ENCODE peak calls at places on chromosome 18, in nine cellular contexts. K is endodermal cell, X is GM06990, T is IMR-90, G is A549, Z is fibroblast of villous mesenchyme, R is GM10248, O is BE2C, F is mesothelial cell of epicardium. U is an unnamed sample.

GRCh38 chr18:58135806-58136331 is 91.8 kb downstream of the NEDD4L start:
- DNase-seq in K (peak), X (no peak), T (peak), G (peak), Z (peak), R (peak), O (peak), F (no peak), U (peak)

GRCh38 chr18:58337688-58338087 is 291.2 kb downstream of the ALPK2 start:
- DNase-seq in K (no peak), X (no peak), T (no peak), G (no peak), Z (peak), R (no peak), O (no peak), F (no peak), U (no peak)

GRCh38 chr18:39325973-39326372 is 1760.4 kb upstream of the CELF4 start:
- DNase-seq in K (no peak), X (no peak), T (no peak), G (no peak), Z (no peak), R (no peak), O (no peak), F (no peak), U (no peak)

GRCh38 chr18:2617974-2618373 is 37.6 kb upstream of the SMCHD1 start:
- DNase-seq in K (no peak), X (no peak), T (peak), G (no peak), Z (no peak), R (no peak), O (no peak), F (no peak), U (peak)

GRCh38 chr18:53553030-53553429 is 671.4 kb downstream of the MBD2 start:
- DNase-seq in K (no peak), X (no peak), T (no peak), G (no peak), Z (no peak), R (no peak), O (no peak), F (no peak), U (no peak)

GRCh38 chr18:9454061-9454703 is 21.1 kb upstream of the RALBP1 start:
- DNase-seq in K (no peak), X (no peak), T (peak), G (no peak), Z (no peak), R (no peak), O (no peak), F (no peak), U (peak)

GRCh38 chr18:59484796-59485328 is 125.8 kb upstream of the LMAN1 start:
- DNase-seq in K (no peak), X (no peak), T (peak), G (no peak), Z (peak), R (no peak), O (no peak), F (no peak), U (peak)

GRCh38 chr18:59096098-59096779 is 43.4 kb upstream of the SEC11C start:
- DNase-seq in K (peak), X (no peak), T (no peak), G (no peak), Z (no peak), R (no peak), O (no peak), F (no peak), U (no peak)

GRCh38 chr18:73980289-73980979 is 167.2 kb downstream of the FBXO15 start:
- DNase-seq in K (peak), X (no peak), T (peak), G (peak), Z (peak), R (no peak), O (peak), F (no peak), U (peak)

GRCh38 chr18:43596106-43596712 is 318.9 kb upstream of the SYT4 start:
- DNase-seq in K (no peak), X (no peak), T (peak), G (peak), Z (peak), R (peak), O (no peak), F (no peak), U (peak)

GRCh38 chr18:37393945-37394609 is 171.5 kb downstream of the CELF4 start:
- DNase-seq in K (peak), X (peak), T (peak), G (peak), Z (peak), R (peak), O (peak), F (peak), U (peak)

GRCh38 chr18:70321616-70322015 is 32.8 kb downstream of the SOCS6 start:
- DNase-seq in K (no peak), X (no peak), T (no peak), G (no peak), Z (no peak), R (no peak), O (no peak), F (no peak), U (no peak)

GRCh38 chr18:25503567-25504081 is 151.7 kb upstream of the ZNF521 start:
- DNase-seq in K (peak), X (no peak), T (peak), G (peak), Z (peak), R (no peak), O (no peak), F (no peak), U (peak)

GRCh38 chr18:72086421-72086820 is 457.7 kb downstream of the CBLN2 start:
- DNase-seq in K (no peak), X (no peak), T (no peak), G (peak), Z (peak), R (no peak), O (no peak), F (no peak), U (no peak)

GRCh38 chr18:3554091-3554601 is 104.2 kb downstream of the TGIF1 start:
- DNase-seq in K (peak), X (no peak), T (no peak), G (no peak), Z (peak), R (no peak), O (no peak), F (no peak), U (no peak)

GRCh38 chr18:51044928-51045587 is 15.0 kb downstream of the SMAD4 start:
- DNase-seq in K (no peak), X (no peak), T (no peak), G (no peak), Z (no peak), R (no peak), O (no peak), F (no peak), U (no peak)

DNA sequence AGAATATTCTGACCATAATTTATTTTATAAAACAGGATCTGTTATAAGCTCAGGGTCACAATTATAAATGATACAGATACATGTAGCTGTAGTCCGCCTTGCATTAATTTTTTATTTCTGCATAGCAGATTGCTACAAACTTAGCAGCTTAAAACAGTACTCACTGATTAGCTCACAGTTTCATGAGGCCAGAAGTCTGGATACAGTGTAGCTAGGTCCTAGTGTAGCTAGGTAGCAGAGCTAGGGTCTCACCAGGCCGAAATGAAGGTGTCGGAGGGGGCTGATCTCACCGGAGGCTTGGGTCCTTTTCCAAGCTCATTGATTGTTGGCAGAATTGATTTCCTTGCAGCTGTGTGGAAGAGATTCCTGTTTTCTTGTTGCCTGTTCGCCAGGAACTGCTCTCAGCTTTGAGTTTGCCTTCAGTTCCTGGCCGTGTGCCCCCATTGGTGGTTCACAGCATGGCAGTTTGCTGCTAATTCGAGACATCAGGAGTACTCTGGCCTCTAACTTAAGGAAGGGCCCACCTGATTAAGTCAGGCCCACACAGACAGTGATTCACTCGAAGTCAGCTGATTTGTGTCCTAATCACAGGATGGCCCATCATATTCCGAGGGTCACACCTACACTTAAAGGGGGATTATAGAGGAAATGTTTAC is 18.4 kb downstream of the NAPG start:
- DNase-seq in K (peak), X (no peak), T (no peak), G (no peak), Z (peak), R (no peak), O (no peak), F (no peak), U (no peak)
- TF ChIP-seq CTCF in K (peak), X (no peak), T (no peak), G (no peak), Z (no peak), R (no peak), O (no peak), F (no peak), U (no peak)

DNA sequence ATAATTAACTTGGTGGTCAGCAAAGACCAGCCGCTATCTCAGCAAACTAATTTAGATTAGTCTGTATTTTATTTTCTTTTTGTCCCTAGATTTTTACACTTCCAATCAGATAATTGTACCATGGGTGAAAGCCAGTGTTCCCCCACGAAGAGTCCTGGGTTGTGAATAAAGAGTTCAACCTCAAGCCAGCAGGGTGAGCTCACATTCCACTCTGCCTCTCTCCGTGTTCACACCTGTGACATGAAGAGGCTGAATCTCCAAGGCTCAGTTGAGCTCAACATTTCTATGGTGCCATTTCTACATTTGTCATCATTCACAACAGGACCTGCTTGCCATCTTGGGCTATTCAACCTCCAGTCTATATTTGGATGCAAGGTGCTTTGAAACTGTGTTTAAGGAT is 771.5 kb downstream of the GALR1 start:
- DNase-seq in K (peak), X (no peak), T (no peak), G (no peak), Z (no peak), R (no peak), O (no peak), F (no peak), U (no peak)
- TF ChIP-seq CTCF in K (peak), X (no peak), T (no peak), G (no peak), Z (no peak), R (no peak), O (no peak), F (no peak), U (no peak)

GRCh38 chr18:48887294-48887904 is 63.4 kb downstream of the SMAD7 start:
- DNase-seq in K (no peak), X (no peak), T (no peak), G (no peak), Z (no peak), R (no peak), O (no peak), F (peak), U (no peak)

GRCh38 chr18:48888681-48889080 is 62.1 kb downstream of the SMAD7 start:
- DNase-seq in K (no peak), X (no peak), T (no peak), G (no peak), Z (no peak), R (no peak), O (no peak), F (no peak), U (no peak)

GRCh38 chr18:48889115-48889941 is 61.4 kb downstream of the SMAD7 start:
- DNase-seq in K (peak), X (no peak), T (no peak), G (no peak), Z (peak), R (no peak), O (peak), F (peak), U (no peak)

GRCh38 chr18:48886520-48887293 is 64.1 kb downstream of the SMAD7 start:
- DNase-seq in K (peak), X (no peak), T (no peak), G (no peak), Z (no peak), R (no peak), O (no peak), F (no peak), U (no peak)

DNA sequence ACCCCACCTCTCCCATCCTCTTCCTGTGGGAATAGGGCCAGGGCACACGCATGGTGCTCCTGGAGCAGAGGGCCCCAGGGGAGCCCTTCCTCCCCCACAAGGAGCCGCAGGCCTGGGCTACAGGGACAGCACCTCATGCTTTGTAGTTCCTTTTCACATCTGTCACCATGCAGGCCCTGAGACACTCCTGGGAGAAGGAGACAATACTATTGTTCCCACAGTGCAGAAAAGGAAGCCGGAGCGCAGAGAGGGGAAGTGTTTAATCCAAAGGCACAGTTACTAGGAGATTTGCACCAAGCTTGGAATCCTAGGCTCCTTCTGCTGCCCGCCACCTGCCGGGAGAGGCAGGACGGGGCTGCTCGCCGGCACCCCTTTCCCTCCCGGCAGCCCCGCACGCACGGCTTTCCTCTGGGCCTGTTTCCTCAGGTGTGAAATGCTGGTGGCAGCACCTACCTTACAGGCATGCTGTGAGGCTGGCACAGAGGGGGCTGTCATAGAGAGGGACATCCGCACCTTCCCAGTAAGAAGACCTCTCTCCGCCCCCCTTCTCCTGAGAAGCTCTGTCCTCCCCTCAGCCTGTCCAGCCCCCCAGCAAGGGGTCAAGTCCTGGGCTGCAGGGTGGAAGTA is 62.7 kb downstream of the SMAD7 start:
- DNase-seq in K (peak), X (no peak), T (no peak), G (no peak), Z (no peak), R (no peak), O (no peak), F (peak), U (no peak)
- TF ChIP-seq CTCF in K (peak), X (no peak), T (no peak), G (no peak), Z (no peak), R (no peak), O (no peak), F (no peak), U (no peak)

DNA sequence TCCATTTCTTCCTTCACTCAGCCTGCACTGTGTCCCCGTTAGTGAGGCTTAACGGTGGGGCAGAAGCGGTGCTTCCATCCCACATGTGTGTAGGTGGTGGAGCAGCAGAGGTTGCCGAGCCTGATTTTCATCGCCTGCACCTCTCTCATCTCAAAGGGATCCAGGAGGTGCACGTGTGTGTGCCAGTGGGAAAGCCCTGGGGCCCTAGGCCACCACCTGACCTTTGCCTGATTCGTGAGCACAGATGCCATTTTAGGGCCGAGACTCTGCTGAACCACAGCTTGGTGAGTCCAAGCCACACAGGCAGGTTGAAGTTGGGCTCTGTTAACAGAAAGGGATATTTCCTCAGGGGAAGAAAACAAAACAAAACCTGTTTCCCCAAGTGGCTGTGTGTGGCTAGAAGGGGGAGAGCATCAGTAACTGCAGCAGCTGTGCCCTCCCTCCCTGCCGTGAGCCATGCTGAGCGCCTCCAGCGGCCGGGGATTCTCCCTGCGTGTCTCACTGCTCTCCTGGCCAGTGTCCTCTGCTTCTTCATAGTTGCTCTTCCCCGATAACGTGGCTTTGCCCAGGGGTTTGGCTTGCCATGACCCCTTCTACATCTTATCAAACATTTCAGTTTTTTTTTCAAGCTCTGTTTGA is 81.5 kb downstream of the MAPRE2 start:
- DNase-seq in K (peak), X (no peak), T (no peak), G (no peak), Z (no peak), R (no peak), O (peak), F (no peak), U (no peak)
- TF ChIP-seq CTCF in K (peak), X (peak), T (no peak), G (no peak), Z (no peak), R (peak), O (peak), F (no peak), U (no peak)

GRCh38 chr18:62523255-62523588 is 397 bp downstream of the ZCCHC2 start:
- DNase-seq in K (no peak), X (no peak), T (no peak), G (no peak), Z (no peak), R (peak), O (no peak), F (no peak), U (no peak)

GRCh38 chr18:62523631-62524442 is 1.0 kb downstream of the ZCCHC2 start:
- DNase-seq in K (peak), X (peak), T (peak), G (peak), Z (peak), R (no peak), O (peak), F (peak), U (peak)

GRCh38 chr18:62525611-62526010 is 2.8 kb downstream of the ZCCHC2 start:
- DNase-seq in K (no peak), X (no peak), T (no peak), G (no peak), Z (no peak), R (no peak), O (no peak), F (no peak), U (no peak)

GRCh38 chr18:62524443-62525200 is 1.8 kb downstream of the ZCCHC2 start:
- DNase-seq in K (peak), X (peak), T (peak), G (peak), Z (peak), R (peak), O (peak), F (peak), U (peak)

GRCh38 chr18:62526098-62527025 is 3.5 kb downstream of the ZCCHC2 start:
- DNase-seq in K (peak), X (peak), T (peak), G (peak), Z (peak), R (peak), O (peak), F (peak), U (peak)
- TF ChIP-seq CTCF in K (no peak), X (no peak), T (no peak), G (no peak), Z (no peak), R (no peak), O (no peak), F (no peak), U (no peak)

DNA sequence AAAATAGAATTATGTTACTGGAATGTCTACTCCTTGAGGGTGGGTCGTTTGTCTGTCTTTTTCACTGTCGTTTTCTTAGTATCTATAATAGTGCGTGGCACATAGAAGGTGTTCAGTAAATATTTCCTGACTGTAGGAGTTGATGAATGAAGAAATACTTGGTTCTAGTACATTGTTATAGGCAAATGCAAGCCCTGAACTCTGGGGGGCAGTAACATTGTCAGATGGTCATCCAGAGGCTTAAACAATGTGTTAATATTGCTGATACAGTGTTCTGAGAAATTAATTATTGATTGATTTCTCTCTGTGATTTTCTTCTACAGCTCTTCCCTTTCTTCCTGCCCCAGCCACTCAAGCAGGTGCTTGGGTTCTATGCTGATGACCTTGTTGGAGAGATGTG is 24.4 kb upstream of the THOC1 start:
- DNase-seq in K (no peak), X (no peak), T (no peak), G (no peak), Z (no peak), R (no peak), O (no peak), F (no peak), U (no peak)
- TF ChIP-seq CTCF in K (peak), X (peak), T (peak), G (no peak), Z (peak), R (no peak), O (peak), F (no peak), U (peak)